ENCODE peak calls at places on chromosomes 13 and 19, in nine cellular contexts. One of them, this sample, is unnamed.
A peak's percentile ranks its signal among the peaks of the same experiment; 100 is the strongest.

GRCh38 chr19:6890938-6891337 is 3.6 kb downstream of the ADGRE1 start:
- DNase-seq in IMR-90: no peak
- DNase-seq in neural progenitor cell: no peak
- DNase-seq in fibroblast of lung: no peak
- DNase-seq in cardiac muscle cell: no peak
- DNase-seq in body of pancreas: no peak
- DNase-seq in breast epithelium: no peak
- DNase-seq in sigmoid colon: no peak
- DNase-seq in CD8-positive, alpha-beta T cell: peak; percentile 5
- DNase-seq in this sample: no peak

GRCh38 chr19:11260996-11261395 is 1.3 kb downstream of the DOCK6 start:
- DNase-seq in IMR-90: no peak
- DNase-seq in neural progenitor cell: no peak
- DNase-seq in fibroblast of lung: no peak
- DNase-seq in cardiac muscle cell: no peak
- DNase-seq in body of pancreas: no peak
- DNase-seq in breast epithelium: no peak
- DNase-seq in sigmoid colon: no peak
- DNase-seq in CD8-positive, alpha-beta T cell: no peak
- DNase-seq in this sample: no peak

GRCh38 chr19:47756627-47756929 is 11.2 kb downstream of the NOP53 start:
- DNase-seq in IMR-90: no peak
- DNase-seq in neural progenitor cell: no peak
- DNase-seq in fibroblast of lung: no peak
- DNase-seq in cardiac muscle cell: no peak
- DNase-seq in body of pancreas: no peak
- DNase-seq in breast epithelium: no peak
- DNase-seq in sigmoid colon: no peak
- DNase-seq in CD8-positive, alpha-beta T cell: no peak
- DNase-seq in this sample: no peak

GRCh38 chr13:45951724-45952123 is 100.2 kb upstream of the SIAH3 start:
- DNase-seq in IMR-90: peak; percentile 20
- DNase-seq in neural progenitor cell: no peak
- DNase-seq in fibroblast of lung: no peak
- DNase-seq in cardiac muscle cell: no peak
- DNase-seq in body of pancreas: no peak
- DNase-seq in breast epithelium: no peak
- DNase-seq in sigmoid colon: no peak
- DNase-seq in CD8-positive, alpha-beta T cell: no peak
- DNase-seq in this sample: no peak

GRCh38 chr19:14347999-14348889 is 33.0 kb upstream of the ADGRE5 start:
- DNase-seq in IMR-90: no peak
- DNase-seq in neural progenitor cell: peak; percentile 79
- DNase-seq in fibroblast of lung: peak; percentile 42
- DNase-seq in cardiac muscle cell: peak; percentile 70
- DNase-seq in body of pancreas: peak; percentile 59
- DNase-seq in breast epithelium: peak; percentile 35
- DNase-seq in sigmoid colon: peak; percentile 77
- DNase-seq in CD8-positive, alpha-beta T cell: peak; percentile 62
- DNase-seq in this sample: peak; percentile 53

GRCh38 chr19:20028611-20029010 is 10.7 kb downstream of the ZNF682 start:
- DNase-seq in IMR-90: no peak
- DNase-seq in neural progenitor cell: no peak
- DNase-seq in fibroblast of lung: no peak
- DNase-seq in cardiac muscle cell: no peak
- DNase-seq in body of pancreas: no peak
- DNase-seq in breast epithelium: no peak
- DNase-seq in sigmoid colon: no peak
- DNase-seq in CD8-positive, alpha-beta T cell: no peak
- DNase-seq in this sample: no peak

GRCh38 chr19:43934055-43934984 is 762 bp downstream of the ZNF45 start:
- DNase-seq in IMR-90: peak; percentile 10
- DNase-seq in neural progenitor cell: peak; percentile 4
- DNase-seq in fibroblast of lung: no peak
- DNase-seq in cardiac muscle cell: peak; percentile 6
- DNase-seq in body of pancreas: no peak
- DNase-seq in breast epithelium: no peak
- DNase-seq in sigmoid colon: no peak
- DNase-seq in CD8-positive, alpha-beta T cell: no peak
- DNase-seq in this sample: no peak

GRCh38 chr13:29925457-29925856 is 75.0 kb upstream of the UBL3 start:
- DNase-seq in IMR-90: peak; percentile 78
- DNase-seq in neural progenitor cell: no peak
- DNase-seq in fibroblast of lung: peak; percentile 90
- DNase-seq in cardiac muscle cell: peak; percentile 96
- DNase-seq in body of pancreas: peak; percentile 98
- DNase-seq in breast epithelium: peak; percentile 92
- DNase-seq in sigmoid colon: peak; percentile 90
- DNase-seq in CD8-positive, alpha-beta T cell: no peak
- DNase-seq in this sample: peak; percentile 81

GRCh38 chr13:114025432-114026127 is 51.7 kb upstream of the C13orf46 start:
- DNase-seq in IMR-90: peak; percentile 78
- DNase-seq in neural progenitor cell: peak; percentile 38
- DNase-seq in fibroblast of lung: peak; percentile 88
- DNase-seq in cardiac muscle cell: peak; percentile 88
- DNase-seq in body of pancreas: no peak
- DNase-seq in breast epithelium: no peak
- DNase-seq in sigmoid colon: peak; percentile 83
- DNase-seq in CD8-positive, alpha-beta T cell: no peak
- DNase-seq in this sample: no peak

GRCh38 chr13:74077847-74078246 is 56.4 kb downstream of the KLF12 start:
- DNase-seq in IMR-90: no peak
- DNase-seq in neural progenitor cell: no peak
- DNase-seq in fibroblast of lung: peak; percentile 40
- DNase-seq in cardiac muscle cell: peak; percentile 36
- DNase-seq in body of pancreas: no peak
- DNase-seq in breast epithelium: no peak
- DNase-seq in sigmoid colon: no peak
- DNase-seq in CD8-positive, alpha-beta T cell: no peak
- DNase-seq in this sample: no peak

GRCh38 chr19:31317542-31317941 is 31.7 kb downstream of the TSHZ3 start:
- DNase-seq in IMR-90: no peak
- DNase-seq in neural progenitor cell: no peak
- DNase-seq in fibroblast of lung: no peak
- DNase-seq in cardiac muscle cell: no peak
- DNase-seq in body of pancreas: no peak
- DNase-seq in breast epithelium: no peak
- DNase-seq in sigmoid colon: peak; percentile 37
- DNase-seq in CD8-positive, alpha-beta T cell: no peak
- DNase-seq in this sample: no peak

GRCh38 chr13:97946951-97947588 is 6.4 kb upstream of the IPO5 start:
- DNase-seq in IMR-90: peak; percentile 90
- DNase-seq in neural progenitor cell: no peak
- DNase-seq in fibroblast of lung: peak; percentile 89
- DNase-seq in cardiac muscle cell: peak; percentile 92
- DNase-seq in body of pancreas: no peak
- DNase-seq in breast epithelium: no peak
- DNase-seq in sigmoid colon: no peak
- DNase-seq in CD8-positive, alpha-beta T cell: no peak
- DNase-seq in this sample: no peak

GRCh38 chr13:113411216-113412023 is 41.9 kb downstream of the ADPRHL1 start:
- DNase-seq in IMR-90: peak; percentile 99
- DNase-seq in neural progenitor cell: peak; percentile 1
- DNase-seq in fibroblast of lung: peak; percentile 97
- DNase-seq in cardiac muscle cell: peak; percentile 74
- DNase-seq in body of pancreas: peak; percentile 46
- DNase-seq in breast epithelium: peak; percentile 27
- DNase-seq in sigmoid colon: peak; percentile 87
- DNase-seq in CD8-positive, alpha-beta T cell: no peak
- DNase-seq in this sample: no peak

GRCh38 chr13:28744091-28744536 is 25.3 kb upstream of the SLC46A3 start:
- DNase-seq in IMR-90: peak; percentile 80
- DNase-seq in neural progenitor cell: no peak
- DNase-seq in fibroblast of lung: peak; percentile 3
- DNase-seq in cardiac muscle cell: peak; percentile 82
- DNase-seq in body of pancreas: peak; percentile 45
- DNase-seq in breast epithelium: no peak
- DNase-seq in sigmoid colon: no peak
- DNase-seq in CD8-positive, alpha-beta T cell: no peak
- DNase-seq in this sample: no peak

GRCh38 chr19:40718774-40719391 is 2.0 kb downstream of the ITPKC start:
- DNase-seq in IMR-90: peak; percentile 40
- DNase-seq in neural progenitor cell: peak; percentile 46
- DNase-seq in fibroblast of lung: peak; percentile 64
- DNase-seq in cardiac muscle cell: peak; percentile 49
- DNase-seq in body of pancreas: peak; percentile 89
- DNase-seq in breast epithelium: peak; percentile 91
- DNase-seq in sigmoid colon: peak; percentile 89
- DNase-seq in CD8-positive, alpha-beta T cell: no peak
- DNase-seq in this sample: peak; percentile 88
- H3K4me1 ChIP-seq in IMR-90: peaks cover 11% of the 10 kb centered on the region
- H3K4me1 ChIP-seq in neural progenitor cell: peaks cover 16% of the 10 kb centered on the region
- H3K4me1 ChIP-seq in fibroblast of lung: peaks cover 8% of the 10 kb centered on the region
- H3K4me1 ChIP-seq in cardiac muscle cell: peaks cover 14% of the 10 kb centered on the region
- H3K4me1 ChIP-seq in body of pancreas: peaks cover 58% of the 10 kb centered on the region
- H3K4me1 ChIP-seq in breast epithelium: no peaks in the 10 kb centered on the region
- H3K4me1 ChIP-seq in sigmoid colon: no peaks in the 10 kb centered on the region
- H3K4me1 ChIP-seq in CD8-positive, alpha-beta T cell: peaks cover 59% of the 10 kb centered on the region
- H3K4me1 ChIP-seq in this sample: peaks cover 64% of the 10 kb centered on the region

GRCh38 chr13:77861716-77862115 is 56.9 kb downstream of the EDNRB start:
- DNase-seq in IMR-90: no peak
- DNase-seq in neural progenitor cell: no peak
- DNase-seq in fibroblast of lung: peak; percentile 28
- DNase-seq in cardiac muscle cell: peak; percentile 48
- DNase-seq in body of pancreas: no peak
- DNase-seq in breast epithelium: no peak
- DNase-seq in sigmoid colon: no peak
- DNase-seq in CD8-positive, alpha-beta T cell: no peak
- DNase-seq in this sample: no peak

GRCh38 chr13:77857810-77858209 is 60.8 kb downstream of the EDNRB start:
- DNase-seq in IMR-90: peak; percentile 72
- DNase-seq in neural progenitor cell: no peak
- DNase-seq in fibroblast of lung: peak; percentile 43
- DNase-seq in cardiac muscle cell: no peak
- DNase-seq in body of pancreas: no peak
- DNase-seq in breast epithelium: no peak
- DNase-seq in sigmoid colon: no peak
- DNase-seq in CD8-positive, alpha-beta T cell: no peak
- DNase-seq in this sample: no peak

GRCh38 chr13:77863037-77863630 is 55.5 kb downstream of the EDNRB start:
- DNase-seq in IMR-90: no peak
- DNase-seq in neural progenitor cell: no peak
- DNase-seq in fibroblast of lung: no peak
- DNase-seq in cardiac muscle cell: no peak
- DNase-seq in body of pancreas: no peak
- DNase-seq in breast epithelium: no peak
- DNase-seq in sigmoid colon: no peak
- DNase-seq in CD8-positive, alpha-beta T cell: no peak
- DNase-seq in this sample: no peak

GRCh38 chr13:77859450-77859849 is 59.2 kb downstream of the EDNRB start:
- DNase-seq in IMR-90: peak; percentile 82
- DNase-seq in neural progenitor cell: no peak
- DNase-seq in fibroblast of lung: peak; percentile 84
- DNase-seq in cardiac muscle cell: peak; percentile 92
- DNase-seq in body of pancreas: peak; percentile 31
- DNase-seq in breast epithelium: no peak
- DNase-seq in sigmoid colon: peak; percentile 62
- DNase-seq in CD8-positive, alpha-beta T cell: no peak
- DNase-seq in this sample: no peak

DNA sequence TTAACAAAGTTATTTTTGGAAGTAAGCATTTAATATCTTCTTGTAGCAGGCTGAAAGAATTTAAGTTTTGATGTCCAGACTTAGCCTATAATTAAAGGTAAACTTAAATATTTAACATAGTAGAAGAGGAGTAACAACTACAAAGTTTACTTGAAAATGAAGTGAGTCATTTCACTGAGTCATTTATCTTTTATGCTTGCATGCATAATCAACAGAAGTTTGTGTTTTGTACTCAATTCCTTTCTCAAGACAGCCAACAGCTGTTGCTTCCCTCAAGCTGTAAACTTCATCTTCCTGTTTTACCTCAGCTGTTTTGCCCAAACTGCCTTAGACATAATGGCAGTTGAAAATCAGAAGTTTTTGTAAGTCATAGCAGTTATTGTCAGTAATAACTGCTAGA is 58.0 kb downstream of the EDNRB start:
- DNase-seq in IMR-90: peak; percentile 93
- DNase-seq in neural progenitor cell: no peak
- DNase-seq in fibroblast of lung: peak; percentile 90
- DNase-seq in cardiac muscle cell: peak; percentile 85
- DNase-seq in body of pancreas: no peak
- DNase-seq in breast epithelium: no peak
- DNase-seq in sigmoid colon: no peak
- DNase-seq in CD8-positive, alpha-beta T cell: no peak
- DNase-seq in this sample: no peak
- H3K4me1 ChIP-seq in IMR-90: peaks cover 14% of the 10 kb centered on the region
- H3K4me1 ChIP-seq in neural progenitor cell: peaks cover 44% of the 10 kb centered on the region
- H3K4me1 ChIP-seq in fibroblast of lung: peaks cover 3% of the 10 kb centered on the region
- H3K4me1 ChIP-seq in cardiac muscle cell: no peaks in the 10 kb centered on the region
- H3K4me1 ChIP-seq in body of pancreas: no peaks in the 10 kb centered on the region
- H3K4me1 ChIP-seq in breast epithelium: no peaks in the 10 kb centered on the region
- H3K4me1 ChIP-seq in sigmoid colon: no peaks in the 10 kb centered on the region
- H3K4me1 ChIP-seq in CD8-positive, alpha-beta T cell: no peaks in the 10 kb centered on the region
- H3K4me1 ChIP-seq in this sample: no peaks in the 10 kb centered on the region

DNA sequence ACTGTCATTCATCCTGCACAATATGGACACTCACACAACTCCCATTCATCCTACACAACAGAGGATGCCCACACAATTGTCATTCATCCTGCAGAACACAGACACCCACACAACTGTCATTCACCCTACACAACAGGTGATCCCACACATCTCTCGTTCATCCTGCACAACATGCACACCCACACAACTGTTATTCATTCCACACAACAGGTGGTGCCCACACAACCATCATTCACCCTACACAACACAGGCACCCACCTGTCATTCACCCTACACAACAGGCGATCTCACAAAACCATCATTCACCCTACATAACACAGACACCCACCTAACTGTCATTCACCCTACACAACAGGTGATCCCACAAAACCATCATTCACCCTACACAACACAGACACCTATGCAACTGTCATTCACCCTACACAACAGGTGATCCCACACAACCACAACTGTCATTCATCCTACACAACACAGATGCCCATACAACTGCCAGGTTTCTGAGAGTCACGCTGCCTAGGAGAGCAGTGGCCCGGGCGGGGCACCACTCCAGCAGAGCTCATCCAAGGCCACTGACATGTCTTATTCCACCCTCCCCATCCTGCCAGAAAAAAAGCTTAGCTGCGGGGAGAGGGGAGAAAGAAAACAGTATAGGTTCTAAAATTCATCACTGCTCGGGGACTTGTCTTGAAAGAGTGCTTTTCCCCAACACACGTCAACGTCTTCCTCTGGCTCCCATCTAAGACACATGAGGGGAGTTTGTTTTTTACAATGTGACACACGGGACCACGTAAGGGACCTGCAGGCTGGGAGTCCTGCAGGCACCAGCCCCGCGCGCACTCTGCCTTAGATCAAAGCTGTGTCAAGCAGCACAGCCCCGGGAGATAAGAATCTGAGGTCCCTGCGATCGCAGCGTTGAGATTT is 44.0 kb downstream of the KLF2 start:
- DNase-seq in IMR-90: no peak
- DNase-seq in neural progenitor cell: no peak
- DNase-seq in fibroblast of lung: no peak
- DNase-seq in cardiac muscle cell: no peak
- DNase-seq in body of pancreas: no peak
- DNase-seq in breast epithelium: no peak
- DNase-seq in sigmoid colon: peak; percentile 29
- DNase-seq in CD8-positive, alpha-beta T cell: peak; percentile 68
- DNase-seq in this sample: no peak
- H3K4me1 ChIP-seq in IMR-90: peaks cover 6% of the 10 kb centered on the region
- H3K4me1 ChIP-seq in neural progenitor cell: no peaks in the 10 kb centered on the region
- H3K4me1 ChIP-seq in fibroblast of lung: peaks cover 20% of the 10 kb centered on the region
- H3K4me1 ChIP-seq in cardiac muscle cell: peaks cover 16% of the 10 kb centered on the region
- H3K4me1 ChIP-seq in body of pancreas: peaks cover 13% of the 10 kb centered on the region
- H3K4me1 ChIP-seq in breast epithelium: peaks cover 4% of the 10 kb centered on the region
- H3K4me1 ChIP-seq in sigmoid colon: no peaks in the 10 kb centered on the region
- H3K4me1 ChIP-seq in CD8-positive, alpha-beta T cell: peaks cover 94% of the 10 kb centered on the region
- H3K4me1 ChIP-seq in this sample: no peaks in the 10 kb centered on the region

GRCh38 chr13:110339975-110340550 is 33.0 kb downstream of the COL4A2 start:
- DNase-seq in IMR-90: no peak
- DNase-seq in neural progenitor cell: no peak
- DNase-seq in fibroblast of lung: no peak
- DNase-seq in cardiac muscle cell: no peak
- DNase-seq in body of pancreas: no peak
- DNase-seq in breast epithelium: no peak
- DNase-seq in sigmoid colon: no peak
- DNase-seq in CD8-positive, alpha-beta T cell: no peak
- DNase-seq in this sample: no peak
- H3K4me1 ChIP-seq in IMR-90: peaks cover 53% of the 10 kb centered on the region
- H3K4me1 ChIP-seq in neural progenitor cell: peaks cover 57% of the 10 kb centered on the region
- H3K4me1 ChIP-seq in fibroblast of lung: peaks cover 41% of the 10 kb centered on the region
- H3K4me1 ChIP-seq in cardiac muscle cell: peaks cover 34% of the 10 kb centered on the region
- H3K4me1 ChIP-seq in body of pancreas: peaks cover 19% of the 10 kb centered on the region
- H3K4me1 ChIP-seq in breast epithelium: peaks cover 16% of the 10 kb centered on the region
- H3K4me1 ChIP-seq in sigmoid colon: no peaks in the 10 kb centered on the region
- H3K4me1 ChIP-seq in CD8-positive, alpha-beta T cell: peaks cover 22% of the 10 kb centered on the region
- H3K4me1 ChIP-seq in this sample: peaks cover 66% of the 10 kb centered on the region

This sample was measured in thyroid gland.